ENCODE peak calls at places on chromosomes 5 and 9, in seven cellular contexts. T, N, C, X, K, F and U are unnamed samples.

GRCh38 chr9:111601237-111602018 is 2.0 kb upstream of the PTGR1 start:
- DNase-seq in T (no peak), N (no peak), C (peak; percentile 50), X (no peak), K (peak; percentile 74), F (no peak), U (no peak)

GRCh38 chr9:104997536-104997935 is 69.6 kb upstream of the ABCA1 start:
- DNase-seq in T (no peak), N (no peak), C (no peak), X (no peak), K (no peak), F (no peak), U (no peak)

GRCh38 chr5:3377176-3377575 is 218.5 kb upstream of the IRX1 start:
- DNase-seq in T (no peak), N (no peak), C (no peak), X (no peak), K (no peak), F (no peak), U (no peak)

GRCh38 chr5:171428168-171428658 is 8.8 kb downstream of the FGF18 start:
- DNase-seq in T (no peak), N (no peak), C (no peak), X (no peak), K (no peak), F (no peak), U (no peak)

GRCh38 chr5:62640437-62640836 is 61.8 kb downstream of the LRRC70 start:
- DNase-seq in T (no peak), N (no peak), C (no peak), X (no peak), K (no peak), F (no peak), U (no peak)

GRCh38 chr5:146042628-146043279 is 62.6 kb downstream of the PLAC8L1 start:
- DNase-seq in T (no peak), N (no peak), C (peak; percentile 94), X (no peak), K (peak; percentile 66), F (no peak), U (no peak)

GRCh38 chr9:130745210-130745800 is 51.7 kb downstream of the EXOSC2 start:
- DNase-seq in T (no peak), N (no peak), C (peak; percentile 25), X (no peak), K (no peak), F (no peak), U (no peak)

GRCh38 chr5:38925154-38925925 is 79.5 kb downstream of the OSMR start:
- DNase-seq in T (no peak), N (no peak), C (peak; percentile 80), X (no peak), K (peak; percentile 69), F (no peak), U (no peak)

GRCh38 chr9:69815313-69815712 is 5.3 kb upstream of the CFAP95 start:
- DNase-seq in T (no peak), N (no peak), C (peak; percentile 22), X (no peak), K (no peak), F (peak; percentile 70), U (no peak)

GRCh38 chr5:111859533-111860270 is 102.7 kb upstream of the NREP start:
- DNase-seq in T (no peak), N (no peak), C (peak; percentile 74), X (no peak), K (peak; percentile 98), F (no peak), U (no peak)

GRCh38 chr9:14222149-14222835 is 91.6 kb downstream of the NFIB start:
- DNase-seq in T (no peak), N (no peak), C (no peak), X (no peak), K (no peak), F (no peak), U (no peak)

GRCh38 chr5:111655169-111655924 is 101.6 kb downstream of the NREP start:
- DNase-seq in T (no peak), N (no peak), C (peak; percentile 6), X (no peak), K (peak; percentile 89), F (no peak), U (no peak)

GRCh38 chr9:92954078-92954861 is 6.9 kb downstream of the FGD3 start:
- DNase-seq in T (no peak), N (no peak), C (peak; percentile 92), X (peak; percentile 78), K (peak; percentile 18), F (no peak), U (no peak)

GRCh38 chr5:62779010-62779422 is 200.4 kb downstream of the LRRC70 start:
- DNase-seq in T (peak; percentile 55), N (no peak), C (peak; percentile 61), X (no peak), K (peak; percentile 77), F (peak; percentile 53), U (peak; percentile 35)

GRCh38 chr9:128103589-128103962 is 24.0 kb downstream of the PTGES2 start:
- DNase-seq in T (no peak), N (no peak), C (no peak), X (peak; percentile 20), K (no peak), F (no peak), U (no peak)

GRCh38 chr9:78280982-78281668 is 15.8 kb upstream of the PSAT1 start:
- DNase-seq in T (no peak), N (peak; percentile 39), C (no peak), X (no peak), K (peak; percentile 94), F (no peak), U (no peak)

GRCh38 chr5:68953885-68954617 is 139.8 kb upstream of the SLC30A5 start:
- DNase-seq in T (no peak), N (no peak), C (peak; percentile 15), X (no peak), K (peak; percentile 48), F (no peak), U (no peak)

GRCh38 chr5:91787718-91788117 is 404.6 kb upstream of the ARRDC3 start:
- DNase-seq in T (no peak), N (no peak), C (peak; percentile 79), X (no peak), K (no peak), F (no peak), U (peak; percentile 1)

GRCh38 chr9:135240871-135241311 is 153.4 kb downstream of the OLFM1 start:
- DNase-seq in T (no peak), N (no peak), C (no peak), X (no peak), K (no peak), F (no peak), U (no peak)

GRCh38 chr5:175887463-175887862 is 16.1 kb downstream of the CPLX2 start:
- DNase-seq in T (no peak), N (no peak), C (no peak), X (no peak), K (no peak), F (no peak), U (no peak)

GRCh38 chr5:140424135-140424534 is 22.5 kb downstream of the ANKHD1 start:
- DNase-seq in T (no peak), N (no peak), C (no peak), X (no peak), K (no peak), F (no peak), U (no peak)

GRCh38 chr9:32072568-32072967 is 311.9 kb upstream of the ACO1 start:
- DNase-seq in T (no peak), N (no peak), C (no peak), X (no peak), K (no peak), F (no peak), U (no peak)

GRCh38 chr9:18457498-18457897 is 16.5 kb upstream of the ADAMTSL1 start:
- DNase-seq in T (no peak), N (no peak), C (peak; percentile 47), X (no peak), K (peak; percentile 40), F (no peak), U (no peak)

GRCh38 chr9:120935383-120935857 is 8.8 kb upstream of the TRAF1 start:
- DNase-seq in T (peak; percentile 60), N (peak; percentile 87), C (peak; percentile 98), X (no peak), K (peak; percentile 98), F (no peak), U (peak; percentile 93)

GRCh38 chr5:25540628-25541027 is 895.9 kb upstream of the CDH10 start:
- DNase-seq in T (no peak), N (no peak), C (peak; percentile 5), X (no peak), K (no peak), F (no peak), U (no peak)

GRCh38 chr9:128722380-128723351 is 1.3 kb downstream of the ZDHHC12 start:
- DNase-seq in T (no peak), N (no peak), C (no peak), X (no peak), K (no peak), F (no peak), U (no peak)

GRCh38 chr5:180649297-180650039 is at the start of gene FLT4:
- DNase-seq in T (no peak), N (no peak), C (no peak), X (no peak), K (no peak), F (no peak), U (no peak)

GRCh38 chr9:18720691-18721090 is 246.7 kb downstream of the ADAMTSL1 start:
- DNase-seq in T (no peak), N (no peak), C (peak; percentile 84), X (no peak), K (no peak), F (no peak), U (no peak)

GRCh38 chr5:16995372-16995771 is 59.3 kb upstream of the MYO10 start:
- DNase-seq in T (peak; percentile 25), N (no peak), C (peak; percentile 41), X (no peak), K (peak; percentile 47), F (no peak), U (no peak)

GRCh38 chr9:134915046-134915930 is 2.4 kb downstream of the FCN1 start:
- DNase-seq in T (no peak), N (no peak), C (no peak), X (no peak), K (no peak), F (no peak), U (no peak)

GRCh38 chr5:92801921-92802320 is 779.1 kb downstream of the NR2F1-AS1 start:
- DNase-seq in T (no peak), N (no peak), C (peak; percentile 60), X (no peak), K (peak; percentile 6), F (peak; percentile 71), U (no peak)

GRCh38 chr5:2542821-2543220 is 208.7 kb downstream of the IRX2 start:
- DNase-seq in T (no peak), N (no peak), C (no peak), X (no peak), K (no peak), F (no peak), U (no peak)

GRCh38 chr5:142445266-142445665 is 120.4 kb upstream of the SPRY4 start:
- DNase-seq in T (no peak), N (no peak), C (peak; percentile 45), X (no peak), K (no peak), F (no peak), U (no peak)

GRCh38 chr5:78537821-78538220 is 110.8 kb downstream of the LHFPL2 start:
- DNase-seq in T (no peak), N (no peak), C (no peak), X (no peak), K (peak; percentile 78), F (no peak), U (no peak)

GRCh38 chr9:34380511-34381315 is 4.0 kb upstream of the MYORG start:
- DNase-seq in T (no peak), N (peak; percentile 69), C (peak; percentile 57), X (peak; percentile 69), K (peak; percentile 73), F (no peak), U (peak; percentile 76)

GRCh38 chr5:110909950-110910349 is 161.6 kb upstream of the TSLP start:
- DNase-seq in T (no peak), N (no peak), C (peak; percentile 82), X (no peak), K (peak; percentile 78), F (no peak), U (no peak)

GRCh38 chr5:93018461-93018860 is 562.6 kb downstream of the NR2F1-AS1 start:
- DNase-seq in T (no peak), N (no peak), C (no peak), X (no peak), K (peak; percentile 3), F (no peak), U (no peak)

GRCh38 chr5:79929095-79929494 is 62.0 kb downstream of the MTX3 start:
- DNase-seq in T (no peak), N (no peak), C (no peak), X (no peak), K (no peak), F (peak; percentile 70), U (no peak)